ENCODE peak calls at places on chromosomes 6 and 20, in ten cellular contexts. H, G, F, L, V, U, W, T, I and B are unnamed samples. For H3K9me3, the result is how much of the 10 kb centered on the place peaks cover.

GRCh38 chr6:137870744-137871247 is 3.7 kb downstream of the TNFAIP3 start:
- DNase-seq in H (peak), G (no peak), F (no peak), L (no peak), V (no peak), U (no peak), W (no peak), T (no peak), I (no peak), B (no peak)

GRCh38 chr6:2578729-2579128 is 172.0 kb downstream of the MYLK4 start:
- DNase-seq in H (no peak), G (no peak), F (no peak), L (peak), V (no peak), U (no peak), W (no peak), T (no peak), I (no peak), B (no peak)

GRCh38 chr6:35192301-35192860 is 21.4 kb upstream of the SCUBE3 start:
- DNase-seq in H (no peak), G (no peak), F (no peak), L (no peak), V (no peak), U (no peak), W (no peak), T (no peak), I (no peak), B (no peak)

GRCh38 chr6:38262609-38263008 is 377.1 kb downstream of the BTBD9 start:
- DNase-seq in H (no peak), G (no peak), F (no peak), L (peak), V (no peak), U (no peak), W (no peak), T (no peak), I (no peak), B (no peak)

GRCh38 chr6:154580397-154581135 is 70.1 kb upstream of the CNKSR3 start:
- DNase-seq in H (no peak), G (no peak), F (no peak), L (no peak), V (no peak), U (no peak), W (no peak), T (no peak), I (no peak), B (no peak)

GRCh38 chr6:154907293-154907692 is 87.8 kb upstream of the TIAM2 start:
- DNase-seq in H (no peak), G (no peak), F (no peak), L (no peak), V (no peak), U (no peak), W (no peak), T (no peak), I (no peak), B (no peak)

GRCh38 chr6:53309059-53309896 is 39.5 kb downstream of the ELOVL5 start:
- DNase-seq in H (no peak), G (no peak), F (no peak), L (peak), V (no peak), U (no peak), W (no peak), T (no peak), I (no peak), B (no peak)

GRCh38 chr20:10074513-10074912 is 39.7 kb downstream of the ANKEF1 start:
- DNase-seq in H (no peak), G (no peak), F (no peak), L (peak), V (peak), U (no peak), W (no peak), T (no peak), I (peak), B (no peak)

GRCh38 chr20:46959081-46959692 is 64.5 kb downstream of the EYA2 start:
- DNase-seq in H (no peak), G (no peak), F (no peak), L (peak), V (no peak), U (no peak), W (no peak), T (no peak), I (no peak), B (no peak)

DNA sequence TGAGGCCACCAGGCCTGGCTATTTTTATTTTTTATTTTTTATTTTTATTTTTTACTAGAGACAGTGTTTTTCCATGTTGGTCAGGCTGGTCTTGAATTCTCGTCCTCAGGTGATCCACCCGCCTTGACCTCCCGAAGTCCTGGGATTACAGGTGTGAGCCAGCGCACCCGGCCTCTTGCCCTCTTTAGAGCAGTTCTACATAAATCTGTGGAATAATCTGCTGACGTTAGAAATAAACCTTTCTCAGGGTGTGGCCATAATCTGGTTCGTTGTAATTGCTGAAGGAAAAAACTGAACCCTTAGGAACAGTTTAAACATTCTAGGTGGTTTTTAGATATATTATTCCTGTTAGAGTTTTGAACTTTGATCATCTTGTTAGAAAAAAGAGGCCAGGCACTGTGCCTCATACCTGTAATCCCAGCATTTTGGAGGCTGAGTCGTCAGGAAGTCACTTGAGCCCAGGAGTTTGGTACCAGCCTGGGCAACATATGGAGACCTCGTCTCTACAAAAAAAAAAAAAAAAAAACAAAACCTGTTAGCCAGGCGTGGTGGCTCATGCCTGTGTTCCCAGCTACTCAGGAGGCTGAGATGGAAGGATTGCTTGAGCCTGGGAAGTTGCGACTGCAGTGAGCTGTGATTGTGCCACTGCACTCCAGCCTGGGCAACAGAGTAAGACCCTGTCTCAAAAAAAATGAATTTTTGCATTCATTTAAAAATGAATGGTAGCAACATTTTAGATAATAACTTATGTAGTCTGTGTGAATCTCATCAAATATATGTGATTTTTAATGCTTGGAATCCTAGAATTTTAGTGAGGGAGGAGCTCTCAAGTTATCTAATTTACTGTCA is 24.2 kb downstream of the ASXL1 start:
- DNase-seq in H (no peak), G (no peak), F (no peak), L (no peak), V (no peak), U (no peak), W (no peak), T (no peak), I (no peak), B (no peak)
- H3K9me3 ChIP-seq in H (under half), G (under half), F (under half), L (under half), V (under half), U (under half), W (under half), T (under half), I (under half), B (under half)

GRCh38 chr6:63440057-63440456 is 120.3 kb upstream of the LGSN start:
- DNase-seq in H (no peak), G (no peak), F (no peak), L (no peak), V (no peak), U (no peak), W (no peak), T (peak), I (no peak), B (no peak)
- H3K9me3 ChIP-seq in H (under half), G (under half), F (under half), L (under half), V (under half), U (under half), W (under half), T (under half), I (under half), B (under half)

GRCh38 chr6:26646074-26646473 is 13.5 kb downstream of the ZNF322 start:
- DNase-seq in H (no peak), G (no peak), F (no peak), L (no peak), V (no peak), U (no peak), W (no peak), T (no peak), I (no peak), B (no peak)

DNA sequence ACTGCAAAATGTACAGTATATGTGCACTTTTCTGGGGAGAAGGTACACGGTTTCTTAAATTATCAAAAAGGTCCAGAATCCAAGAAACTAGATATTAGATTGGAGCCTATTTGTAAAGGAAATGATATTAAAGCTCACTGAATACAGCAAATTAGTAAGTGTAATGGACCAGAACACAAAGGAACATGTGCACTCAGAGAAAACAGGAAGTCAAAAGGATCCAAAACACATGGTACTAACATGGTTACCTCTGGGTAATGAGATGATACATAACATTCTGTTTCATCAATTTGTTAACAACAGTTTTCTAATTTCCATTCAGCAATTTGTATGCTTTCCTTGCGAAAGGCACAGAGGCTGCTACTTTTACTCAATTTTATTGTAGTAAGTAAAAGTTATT is 18.7 kb downstream of the ZNF322 start:
- DNase-seq in H (no peak), G (no peak), F (no peak), L (no peak), V (no peak), U (no peak), W (no peak), T (no peak), I (no peak), B (no peak)
- H3K9me3 ChIP-seq in H (under half), G (under half), F (under half), L (under half), V (under half), U (under half), W (under half), T (under half), I (under half), B (under half)

GRCh38 chr6:39507331-39507998 is 185.0 kb upstream of the KCNK16 start:
- DNase-seq in H (no peak), G (no peak), F (no peak), L (no peak), V (no peak), U (no peak), W (no peak), T (no peak), I (no peak), B (no peak)
- H3K9me3 ChIP-seq in H (under half), G (under half), F (under half), L (under half), V (under half), U (under half), W (under half), T (under half), I (under half), B (under half)

GRCh38 chr6:81171991-81172740 is 580.3 kb downstream of the TENT5A start:
- DNase-seq in H (no peak), G (no peak), F (peak), L (peak), V (peak), U (peak), W (no peak), T (no peak), I (no peak), B (peak)

GRCh38 chr6:81166770-81167169 is 585.7 kb downstream of the TENT5A start:
- DNase-seq in H (no peak), G (no peak), F (no peak), L (peak), V (no peak), U (no peak), W (no peak), T (no peak), I (no peak), B (no peak)

DNA sequence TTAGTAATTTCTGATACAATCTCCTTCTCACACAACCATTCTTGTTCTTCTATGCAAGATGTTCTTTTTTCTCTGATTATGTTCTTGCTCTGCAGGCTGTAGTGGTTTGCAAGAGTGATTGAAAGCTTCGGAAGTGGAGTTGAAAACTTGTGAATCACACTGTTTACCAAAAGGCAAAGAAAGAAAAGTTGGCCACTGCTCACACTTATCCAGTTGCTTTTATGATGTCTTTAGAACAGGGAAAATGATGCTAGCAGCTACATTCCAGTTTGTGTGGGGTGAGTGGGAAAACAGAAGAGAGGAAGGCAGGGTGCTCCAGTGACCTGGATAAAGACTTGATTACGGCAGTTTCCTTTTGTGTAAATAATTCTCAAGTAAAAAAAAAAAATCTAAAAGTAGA is 583.3 kb downstream of the TENT5A start:
- DNase-seq in H (no peak), G (no peak), F (no peak), L (peak), V (no peak), U (no peak), W (no peak), T (no peak), I (no peak), B (no peak)
- H3K9me3 ChIP-seq in H (under half), G (under half), F (under half), L (under half), V (under half), U (under half), W (under half), T (under half), I (under half), B (under half)

GRCh38 chr6:86526238-86526637 is 411.1 kb upstream of the HTR1E start:
- DNase-seq in H (no peak), G (no peak), F (no peak), L (no peak), V (no peak), U (no peak), W (no peak), T (no peak), I (no peak), B (no peak)
- H3K9me3 ChIP-seq in H (under half), G (under half), F (under half), L (under half), V (under half), U (under half), W (under half), T (under half), I (under half), B (under half)

DNA sequence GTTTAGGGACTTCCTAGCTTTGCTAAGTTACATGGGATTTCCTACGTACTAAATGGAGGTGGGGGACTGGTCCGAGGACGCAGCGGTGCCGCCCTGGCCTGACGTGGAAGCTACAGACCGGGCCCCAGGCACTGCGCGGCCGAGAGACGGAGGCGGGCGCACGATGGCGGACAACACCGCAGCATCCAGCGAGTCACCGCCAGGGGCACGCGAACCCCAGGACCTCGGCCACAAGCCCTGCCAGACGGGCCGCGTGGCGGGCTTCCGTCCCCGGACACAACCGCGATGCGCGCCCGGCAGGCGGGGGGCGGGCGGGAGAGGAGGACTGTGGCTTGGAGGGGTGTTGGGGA is 1516.9 kb upstream of the DEFB115 start:
- DNase-seq in H (no peak), G (no peak), F (peak), L (no peak), V (no peak), U (no peak), W (no peak), T (no peak), I (no peak), B (no peak)
- H3K9me3 ChIP-seq in H (under half), G (under half), F (under half), L (under half), V (under half), U (under half), W (under half), T (under half), I (under half), B (under half)

GRCh38 chr20:62101078-62101477 is 21.2 kb upstream of the LSM14B start:
- DNase-seq in H (no peak), G (no peak), F (no peak), L (no peak), V (no peak), U (no peak), W (no peak), T (no peak), I (no peak), B (no peak)

GRCh38 chr20:62105592-62105991 is 16.7 kb upstream of the LSM14B start:
- DNase-seq in H (no peak), G (no peak), F (no peak), L (no peak), V (no peak), U (no peak), W (no peak), T (no peak), I (no peak), B (no peak)

GRCh38 chr20:62104234-62104789 is 18.0 kb upstream of the LSM14B start:
- DNase-seq in H (no peak), G (no peak), F (no peak), L (no peak), V (no peak), U (peak), W (no peak), T (no peak), I (no peak), B (no peak)

GRCh38 chr20:62104791-62105345 is 17.4 kb upstream of the LSM14B start:
- DNase-seq in H (no peak), G (peak), F (no peak), L (peak), V (no peak), U (no peak), W (no peak), T (no peak), I (no peak), B (no peak)

DNA sequence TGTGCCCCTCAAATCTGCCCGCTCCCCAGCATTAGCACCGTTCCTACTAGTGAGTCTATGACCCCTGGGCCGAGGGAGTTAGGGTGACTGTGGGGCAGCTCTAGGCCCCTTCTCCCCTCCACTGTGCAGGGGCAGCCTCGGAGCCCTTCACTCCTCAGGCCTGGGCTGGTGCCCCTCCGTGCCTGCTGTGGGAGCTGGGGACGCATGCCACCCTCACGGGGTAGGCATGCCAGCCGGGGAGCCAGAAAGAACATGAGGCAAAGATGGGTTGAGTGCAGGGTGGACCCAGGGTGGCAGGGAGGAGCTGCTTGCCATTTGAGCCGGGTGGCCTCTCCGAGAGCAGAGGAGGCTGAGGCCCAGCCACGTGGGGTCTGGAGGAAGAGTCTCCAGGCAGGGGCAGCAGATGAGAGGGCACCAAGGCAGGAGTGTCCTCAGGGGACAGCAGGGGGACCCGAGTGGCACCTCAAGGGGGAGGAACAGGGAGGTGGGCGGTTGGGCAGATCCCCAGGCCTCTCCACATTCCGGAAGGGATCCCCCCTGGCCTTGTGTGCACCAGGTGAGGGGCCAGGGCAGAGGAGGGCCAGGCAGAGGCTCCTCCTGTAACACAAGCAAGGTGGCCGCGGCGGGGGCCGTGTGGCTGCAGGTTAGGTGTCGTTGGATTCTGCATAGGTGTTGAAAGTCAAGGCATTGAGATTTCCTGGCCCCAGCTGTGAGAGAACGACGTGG is 18.6 kb upstream of the LSM14B start:
- DNase-seq in H (no peak), G (no peak), F (no peak), L (no peak), V (no peak), U (no peak), W (no peak), T (no peak), I (no peak), B (no peak)
- H3K9me3 ChIP-seq in H (under half), G (under half), F (under half), L (under half), V (under half), U (under half), W (half or more), T (under half), I (under half), B (under half)

GRCh38 chr20:59794555-59794954 is 138.9 kb downstream of the SYCP2 start:
- DNase-seq in H (no peak), G (no peak), F (no peak), L (no peak), V (no peak), U (no peak), W (no peak), T (no peak), I (no peak), B (no peak)
- H3K9me3 ChIP-seq in H (under half), G (under half), F (under half), L (under half), V (under half), U (under half), W (under half), T (under half), I (under half), B (under half)

DNA sequence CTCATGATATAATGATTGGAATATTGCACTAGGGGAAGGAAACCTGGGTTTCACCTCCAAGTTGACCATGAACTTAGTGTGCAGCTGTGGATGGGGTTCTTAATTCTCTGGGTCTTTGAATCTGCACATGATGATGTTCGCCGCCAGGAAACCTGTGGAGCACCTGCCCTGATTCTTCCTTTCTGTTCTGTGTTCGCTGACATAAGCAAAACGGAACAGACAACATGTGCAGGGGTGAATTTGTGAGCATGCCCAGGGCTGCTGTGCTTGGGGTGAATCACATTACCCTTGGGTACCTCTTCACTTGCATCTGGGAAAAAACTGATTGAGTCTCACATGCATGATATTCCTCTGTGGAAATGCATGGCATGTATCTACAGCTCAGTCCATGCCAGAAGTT is 48.8 kb downstream of the CAP2 start:
- DNase-seq in H (no peak), G (no peak), F (no peak), L (no peak), V (no peak), U (no peak), W (no peak), T (no peak), I (no peak), B (no peak)
- H3K9me3 ChIP-seq in H (under half), G (under half), F (under half), L (under half), V (under half), U (under half), W (under half), T (under half), I (under half), B (under half)